ENCODE peak calls at places on chromosomes 5 and 9, in four cellular contexts. C is fibroblast of lung, V is AG09319, B is lower lobe of right lung. M is an unnamed sample.

GRCh38 chr5:54310433-54311177 is at the start of gene ARL15:
- DNase-seq in C (peak), V (peak), B (peak), M (peak)

GRCh38 chr5:52863715-52864114 is 76.0 kb downstream of the ITGA1 start:
- DNase-seq in C (peak), V (no peak), B (no peak), M (no peak)

GRCh38 chr5:95628933-95629332 is 9.0 kb downstream of the GPR150 start:
- DNase-seq in C (no peak), V (no peak), B (no peak), M (no peak)

GRCh38 chr9:83473488-83473971 is 64.7 kb downstream of the FRMD3 start:
- DNase-seq in C (no peak), V (no peak), B (no peak), M (peak)

GRCh38 chr9:98706651-98707103 is 2.1 kb downstream of the GABBR2 start:
- DNase-seq in C (peak), V (no peak), B (no peak), M (no peak)

GRCh38 chr9:97412628-97413382 is 909 bp downstream of the TDRD7 start:
- DNase-seq in C (peak), V (no peak), B (no peak), M (no peak)

GRCh38 chr9:21070171-21070571 is 7.6 kb downstream of the IFNB1 start:
- DNase-seq in C (peak), V (peak), B (no peak), M (no peak)

GRCh38 chr9:131043097-131043496 is 34.1 kb downstream of the LAMC3 start:
- DNase-seq in C (no peak), V (no peak), B (no peak), M (no peak)

GRCh38 chr9:96612105-96612965 is 7.3 kb downstream of the CDC14B start:
- DNase-seq in C (peak), V (peak), B (no peak), M (no peak)

GRCh38 chr9:132241483-132241839 is 79.6 kb downstream of the NTNG2 start:
- DNase-seq in C (no peak), V (no peak), B (no peak), M (no peak)

GRCh38 chr9:115730845-115731244 is 422.7 kb upstream of the PAPPA start:
- DNase-seq in C (no peak), V (no peak), B (no peak), M (no peak)

GRCh38 chr9:72888032-72888431 is 64.8 kb downstream of the ALDH1A1 start:
- DNase-seq in C (no peak), V (no peak), B (no peak), M (no peak)

GRCh38 chr9:15373201-15373530 is 49.5 kb upstream of the SNAPC3 start:
- DNase-seq in C (peak), V (peak), B (no peak), M (no peak)

GRCh38 chr5:30849801-30850370 is 343.6 kb upstream of the CDH6 start:
- DNase-seq in C (no peak), V (no peak), B (no peak), M (no peak)

GRCh38 chr5:112366987-112367386 is 52.1 kb downstream of the EPB41L4A start:
- DNase-seq in C (no peak), V (no peak), B (no peak), M (no peak)

GRCh38 chr9:37428345-37428744 is 5.8 kb downstream of the GRHPR start:
- DNase-seq in C (no peak), V (no peak), B (no peak), M (no peak)

GRCh38 chr9:36928670-36929349 is 105.3 kb downstream of the PAX5 start:
- DNase-seq in C (no peak), V (no peak), B (no peak), M (peak)

GRCh38 chr9:129384887-129385614 is 207.0 kb upstream of the IER5L start:
- DNase-seq in C (no peak), V (no peak), B (no peak), M (no peak)

GRCh38 chr5:19927919-19928318 is 60.1 kb downstream of the CDH18 start:
- DNase-seq in C (peak), V (no peak), B (no peak), M (no peak)

GRCh38 chr9:72476617-72477375 is 44.6 kb upstream of the TMC1 start:
- DNase-seq in C (peak), V (no peak), B (no peak), M (no peak)

GRCh38 chr5:126106032-126106431 is 317.2 kb upstream of the GRAMD2B start:
- DNase-seq in C (peak), V (no peak), B (no peak), M (no peak)

GRCh38 chr9:135588371-135588770 is 26.8 kb downstream of the PAEP start:
- DNase-seq in C (no peak), V (no peak), B (no peak), M (peak)

GRCh38 chr5:90844931-90845330 is 286.3 kb downstream of the ADGRV1 start:
- DNase-seq in C (no peak), V (no peak), B (no peak), M (no peak)

GRCh38 chr9:134350416-134350994 is 24.2 kb downstream of the RXRA start:
- DNase-seq in C (no peak), V (no peak), B (no peak), M (no peak)

GRCh38 chr5:72210913-72211670 is 103.8 kb downstream of the MAP1B start:
- DNase-seq in C (peak), V (no peak), B (no peak), M (no peak)

GRCh38 chr5:54514269-54514668 is 3.3 kb upstream of the SNX18 start:
- DNase-seq in C (no peak), V (no peak), B (no peak), M (no peak)

GRCh38 chr5:159330131-159330530 is at the start of gene IL12B:
- DNase-seq in C (peak), V (no peak), B (no peak), M (no peak)

GRCh38 chr5:143890475-143890874 is 78.5 kb downstream of the HMHB1 start:
- DNase-seq in C (peak), V (no peak), B (no peak), M (no peak)

GRCh38 chr5:86909461-86909881 is 291.7 kb downstream of the COX7C start:
- DNase-seq in C (peak), V (no peak), B (no peak), M (no peak)

GRCh38 chr9:89185980-89186379 is 7.4 kb upstream of the SHC3 start:
- DNase-seq in C (no peak), V (no peak), B (no peak), M (no peak)

GRCh38 chr5:66306105-66306843 is 162.2 kb downstream of the SREK1 start:
- DNase-seq in C (peak), V (peak), B (no peak), M (peak)

DNA sequence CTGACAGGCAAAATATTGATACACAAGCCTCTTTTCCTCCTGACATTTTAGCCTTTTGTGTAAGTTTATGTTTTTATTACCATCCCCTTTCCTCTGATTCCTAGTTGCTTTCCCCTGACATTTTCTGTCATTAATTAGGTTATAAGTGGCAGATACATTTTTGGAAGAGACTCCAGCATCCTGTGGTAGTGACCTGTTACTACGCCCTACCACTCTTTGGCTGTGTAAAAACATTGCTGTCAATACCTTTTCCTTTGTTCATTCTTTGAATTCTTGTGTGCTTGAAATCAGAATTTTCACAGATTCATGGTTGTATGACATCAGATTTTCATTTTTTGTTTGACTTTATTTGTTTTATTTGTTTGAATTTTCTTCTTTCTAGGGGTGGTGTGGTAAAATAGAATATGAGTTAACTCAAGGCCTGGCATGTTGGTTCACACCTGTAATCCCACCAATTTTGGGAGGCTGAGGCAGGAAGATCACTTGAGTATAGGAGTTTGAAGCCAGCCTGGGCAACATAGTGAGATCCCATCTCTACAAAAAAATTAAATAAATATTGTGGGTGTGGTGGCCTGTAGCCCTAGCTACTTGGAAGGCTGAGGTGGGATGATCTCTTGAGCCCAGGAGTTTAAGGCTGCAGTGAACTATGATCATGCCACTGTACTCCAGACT is 43.4 kb downstream of the UBE2R2 start:
- DNase-seq in C (no peak), V (no peak), B (no peak), M (no peak)
- TF ChIP-seq CTCF in C (peak), V (no peak), B (no peak), M (no peak)

GRCh38 chr9:93822229-93822628 is 132.9 kb downstream of the BARX1 start:
- DNase-seq in C (no peak), V (no peak), B (no peak), M (no peak)

GRCh38 chr9:93818795-93819472 is 136.2 kb downstream of the BARX1 start:
- DNase-seq in C (no peak), V (no peak), B (no peak), M (peak)

GRCh38 chr9:93821307-93821703 is 133.8 kb downstream of the BARX1 start:
- DNase-seq in C (no peak), V (no peak), B (no peak), M (no peak)

GRCh38 chr9:93819905-93820304 is 135.2 kb downstream of the BARX1 start:
- DNase-seq in C (no peak), V (no peak), B (no peak), M (no peak)

DNA sequence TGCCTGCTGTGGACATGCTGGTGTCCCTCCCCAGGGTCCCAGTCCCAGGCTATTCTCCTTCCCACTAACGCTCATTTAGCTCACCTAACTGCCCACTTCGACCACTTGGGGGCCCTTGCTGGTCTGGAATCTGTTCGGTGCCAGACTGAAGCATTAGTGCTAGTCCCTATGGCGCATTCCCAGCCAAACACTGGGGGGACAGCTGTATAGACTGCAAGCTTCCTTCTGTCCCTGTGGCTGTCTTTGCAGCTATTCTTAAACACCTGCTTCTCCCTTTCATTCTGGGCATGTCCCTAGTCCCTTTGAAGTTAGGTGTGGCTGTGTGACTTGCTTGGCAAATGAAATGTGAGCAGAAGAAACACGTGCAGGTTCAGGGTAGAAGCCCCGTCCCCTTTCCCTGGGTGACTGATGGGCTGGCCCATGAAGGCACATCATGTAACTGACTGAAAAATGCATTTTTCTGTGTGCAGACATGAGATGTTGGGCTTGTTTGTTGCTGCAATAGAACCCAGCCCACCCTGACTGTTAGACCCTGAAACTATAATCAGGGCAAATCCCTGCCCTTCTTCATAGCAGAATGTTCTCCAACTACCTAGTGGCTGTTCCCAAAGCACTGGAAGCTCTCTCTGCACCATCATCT is 134.4 kb downstream of the BARX1 start:
- DNase-seq in C (no peak), V (no peak), B (no peak), M (peak)
- TF ChIP-seq CTCF in C (no peak), V (no peak), B (no peak), M (no peak)

GRCh38 chr9:18146329-18146728 is 327.6 kb upstream of the ADAMTSL1 start:
- DNase-seq in C (no peak), V (no peak), B (no peak), M (no peak)

GRCh38 chr9:18137815-18138214 is 336.1 kb upstream of the ADAMTSL1 start:
- DNase-seq in C (no peak), V (no peak), B (no peak), M (no peak)

GRCh38 chr9:18138676-18139075 is 335.3 kb upstream of the ADAMTSL1 start:
- DNase-seq in C (no peak), V (no peak), B (no peak), M (no peak)

GRCh38 chr9:18141681-18142080 is 332.3 kb upstream of the ADAMTSL1 start:
- DNase-seq in C (no peak), V (no peak), B (no peak), M (no peak)

GRCh38 chr9:18142964-18143363 is 331.0 kb upstream of the ADAMTSL1 start:
- DNase-seq in C (no peak), V (no peak), B (no peak), M (no peak)
- TF ChIP-seq CTCF in C (peak), V (no peak), B (no peak), M (no peak)

GRCh38 chr5:61653802-61654580 is 321.9 kb downstream of the ZSWIM6 start:
- DNase-seq in C (no peak), V (no peak), B (no peak), M (no peak)
- TF ChIP-seq CTCF in C (no peak), V (no peak), B (no peak), M (no peak)

DNA sequence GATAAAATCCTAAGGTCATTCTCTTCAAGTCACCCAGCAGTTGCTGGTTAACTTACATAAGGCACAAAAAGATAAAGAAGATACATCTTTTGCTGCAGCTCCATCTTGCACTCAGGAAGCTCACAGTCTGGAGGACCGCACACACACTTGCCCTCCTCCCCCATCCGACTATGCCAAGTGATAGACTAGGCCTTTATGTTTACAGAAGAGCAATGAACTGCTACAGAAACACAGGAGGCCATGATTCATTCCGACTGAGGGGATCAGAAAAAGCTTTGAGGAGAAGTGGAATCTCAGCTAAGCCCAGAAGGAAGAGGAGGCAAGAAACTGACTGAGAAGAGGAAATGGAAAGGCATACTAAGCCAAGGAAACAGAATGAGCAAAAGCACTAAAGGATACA is 17.4 kb downstream of the NRG2 start:
- DNase-seq in C (no peak), V (no peak), B (no peak), M (no peak)
- TF ChIP-seq CTCF in C (no peak), V (no peak), B (no peak), M (no peak)

GRCh38 chr5:77077821-77078176 is 9.3 kb downstream of the ZBED3 start:
- DNase-seq in C (no peak), V (no peak), B (no peak), M (no peak)
- TF ChIP-seq CTCF in C (no peak), V (no peak), B (no peak), M (no peak)

GRCh38 chr9:137236238-137236935 is 4.7 kb upstream of the TUBB4B start:
- DNase-seq in C (peak), V (peak), B (peak), M (peak)
- TF ChIP-seq CTCF in C (peak), V (peak), B (peak), M (peak)